ENCODE peak calls at places on chromosomes 11 and 22, in ten cellular contexts. I, V, P, Q, E, N, B, W, C and U are unnamed samples.

GRCh38 chr11:65014146-65014960 is at the start of gene ARL2:
- DNase-seq in W (no peak), C (peak; percentile 25), E (no peak), I (no peak), V (no peak), N (no peak), Q (no peak), P (no peak), B (peak; percentile 62), U (peak; percentile 66)

GRCh38 chr11:13649619-13650018 is 18.8 kb upstream of the FAR1 start:
- DNase-seq in W (no peak), E (no peak), Q (no peak), C (no peak), V (no peak), N (no peak), I (no peak), B (no peak), P (no peak), U (no peak)

GRCh38 chr11:70326365-70326803 is 55.9 kb downstream of the PPFIA1 start:
- DNase-seq in Q (no peak), C (peak; percentile 35), E (no peak), I (no peak), N (no peak), V (peak; percentile 70), P (no peak), B (no peak), W (peak; percentile 47), U (no peak)

GRCh38 chr22:44411226-44412135 is 86.6 kb downstream of the RTL6 start:
- DNase-seq in I (no peak), W (no peak), B (no peak), C (no peak), E (no peak), N (no peak), V (no peak), Q (no peak), P (no peak), U (no peak)

GRCh38 chr11:57073121-57073520 is 84.4 kb downstream of the OR5AK2 start:
- DNase-seq in B (no peak), V (peak; percentile 8), E (no peak), Q (no peak), C (no peak), P (no peak), N (no peak), W (no peak), I (no peak), U (no peak)

GRCh38 chr11:75639752-75640151 is 29.1 kb downstream of the MAP6 start:
- DNase-seq in N (no peak), B (no peak), W (no peak), P (no peak), Q (peak; percentile 10), V (peak; percentile 59), C (peak; percentile 96), E (peak; percentile 96), I (no peak), U (peak; percentile 91)

GRCh38 chr11:78208257-78209165 is 19.8 kb downstream of the USP35 start:
- DNase-seq in V (peak; percentile 41), B (peak; percentile 18), E (no peak), W (no peak), C (no peak), Q (no peak), N (no peak), P (no peak), I (no peak), U (peak; percentile 39)

GRCh38 chr11:95925011-95925410 is 1.1 kb upstream of the MTMR2 start:
- DNase-seq in W (no peak), E (no peak), I (no peak), Q (no peak), P (no peak), V (peak; percentile 34), C (no peak), N (peak; percentile 23), B (no peak), U (peak; percentile 3)

GRCh38 chr11:72573380-72573949 is 100.8 kb downstream of the PDE2A start:
- DNase-seq in B (peak; percentile 45), W (no peak), E (no peak), N (peak; percentile 80), I (no peak), Q (peak; percentile 87), C (no peak), P (no peak), V (peak; percentile 11), U (peak; percentile 72)

GRCh38 chr22:39589880-39590279 is 19.3 kb downstream of the CACNA1I start:
- DNase-seq in B (no peak), C (peak; percentile 28), Q (no peak), E (no peak), V (no peak), W (no peak), N (no peak), P (no peak), I (no peak), U (no peak)

GRCh38 chr11:127219704-127220103 is 219.1 kb upstream of the KIRREL3 start:
- DNase-seq in B (no peak), V (no peak), I (no peak), P (no peak), W (no peak), C (no peak), Q (no peak), N (no peak), E (no peak), U (no peak)

GRCh38 chr22:49951986-49952896 is 8.3 kb upstream of the PIM3 start:
- DNase-seq in Q (peak; percentile 67), B (no peak), V (peak; percentile 81), I (no peak), W (peak; percentile 55), P (no peak), C (no peak), E (no peak), N (no peak), U (no peak)

GRCh38 chr11:124864892-124865180 is 396 bp upstream of the ROBO3 start:
- DNase-seq in C (no peak), E (no peak), B (no peak), P (no peak), I (no peak), N (no peak), V (no peak), W (no peak), Q (no peak), U (no peak)

GRCh38 chr11:33045551-33046255 is 6.3 kb downstream of the TCP11L1 start:
- DNase-seq in B (no peak), I (no peak), E (no peak), C (no peak), P (no peak), W (no peak), V (no peak), Q (peak; percentile 31), N (no peak), U (no peak)

GRCh38 chr11:72602250-72602904 is 71.8 kb downstream of the PDE2A start:
- DNase-seq in W (no peak), C (no peak), B (no peak), P (no peak), V (no peak), E (no peak), Q (no peak), I (no peak), N (no peak), U (no peak)

GRCh38 chr11:18010977-18011586 is 1.8 kb downstream of the SERGEF start:
- DNase-seq in W (no peak), V (no peak), C (peak; percentile 41), B (no peak), N (no peak), I (no peak), E (no peak), P (no peak), Q (no peak), U (peak; percentile 82)